ENCODE peak calls at places on chromosomes 2 and 18, in five cellular contexts. One of them, this sample, is unnamed.

GRCh38 chr2:54084600-54084999 is 30.8 kb upstream of the ACYP2 start:
- DNase-seq in K562: no peak
- DNase-seq in GM12878: no peak
- DNase-seq in HepG2: no peak
- DNase-seq in H1: no peak
- DNase-seq in this sample: peak

GRCh38 chr2:61900246-61900645 is 5.2 kb upstream of the COMMD1 start:
- DNase-seq in K562: no peak
- DNase-seq in GM12878: no peak
- DNase-seq in HepG2: no peak
- DNase-seq in H1: no peak
- DNase-seq in this sample: no peak

GRCh38 chr2:182949572-182950189 is 83.2 kb upstream of the FRZB start:
- DNase-seq in K562: peak
- DNase-seq in GM12878: no peak
- DNase-seq in HepG2: no peak
- DNase-seq in H1: no peak
- DNase-seq in this sample: no peak

GRCh38 chr2:158184556-158185343 is 83.1 kb downstream of the UPP2 start:
- DNase-seq in K562: no peak
- DNase-seq in GM12878: no peak
- DNase-seq in HepG2: peak
- DNase-seq in H1: no peak
- DNase-seq in this sample: no peak

GRCh38 chr2:163734911-163735691 is 707 bp downstream of the FIGN start:
- DNase-seq in K562: no peak
- DNase-seq in GM12878: no peak
- DNase-seq in HepG2: no peak
- DNase-seq in H1: no peak
- DNase-seq in this sample: peak

GRCh38 chr2:2569836-2570235 is 238.8 kb upstream of the MYT1L start:
- DNase-seq in K562: no peak
- DNase-seq in GM12878: no peak
- DNase-seq in HepG2: no peak
- DNase-seq in H1: no peak
- DNase-seq in this sample: no peak

GRCh38 chr2:32688511-32688910 is 60.7 kb downstream of the TTC27 start:
- DNase-seq in K562: no peak
- DNase-seq in GM12878: no peak
- DNase-seq in HepG2: no peak
- DNase-seq in H1: no peak
- DNase-seq in this sample: no peak

GRCh38 chr18:21584391-21584790 is 16.1 kb downstream of the ESCO1 start:
- DNase-seq in K562: no peak
- DNase-seq in GM12878: no peak
- DNase-seq in HepG2: peak
- DNase-seq in H1: no peak
- DNase-seq in this sample: no peak

GRCh38 chr2:126657146-126657635 is 1.2 kb downstream of the GYPC start:
- DNase-seq in K562: peak
- DNase-seq in GM12878: no peak
- DNase-seq in HepG2: no peak
- DNase-seq in H1: no peak
- DNase-seq in this sample: peak

GRCh38 chr2:134120718-134121630 is 132.9 kb upstream of the MGAT5 start:
- DNase-seq in K562: peak
- DNase-seq in GM12878: no peak
- DNase-seq in HepG2: no peak
- DNase-seq in H1: no peak
- DNase-seq in this sample: peak

GRCh38 chr2:113233593-113234550 is 44.8 kb downstream of the PAX8 start:
- DNase-seq in K562: peak
- DNase-seq in GM12878: no peak
- DNase-seq in HepG2: peak
- DNase-seq in H1: no peak
- DNase-seq in this sample: no peak

GRCh38 chr2:107730898-107731297 is 95.8 kb upstream of the RGPD4 start:
- DNase-seq in K562: no peak
- DNase-seq in GM12878: no peak
- DNase-seq in HepG2: no peak
- DNase-seq in H1: no peak
- DNase-seq in this sample: no peak

GRCh38 chr2:17536416-17536815 is 4.1 kb upstream of the VSNL1 start:
- DNase-seq in K562: no peak
- DNase-seq in GM12878: no peak
- DNase-seq in HepG2: no peak
- DNase-seq in H1: no peak
- DNase-seq in this sample: no peak

GRCh38 chr18:79382681-79383387 is 12.9 kb upstream of the NFATC1 start:
- DNase-seq in K562: no peak
- DNase-seq in GM12878: no peak
- DNase-seq in HepG2: no peak
- DNase-seq in H1: no peak
- DNase-seq in this sample: no peak

GRCh38 chr18:34867520-34867919 is 157.4 kb downstream of the DTNA start:
- DNase-seq in K562: no peak
- DNase-seq in GM12878: no peak
- DNase-seq in HepG2: peak
- DNase-seq in H1: peak
- DNase-seq in this sample: peak

GRCh38 chr2:145547620-145548019 is 1027.7 kb upstream of the ZEB2 start:
- DNase-seq in K562: no peak
- DNase-seq in GM12878: no peak
- DNase-seq in HepG2: no peak
- DNase-seq in H1: no peak
- DNase-seq in this sample: no peak

GRCh38 chr18:41906528-41907256 is 48.3 kb upstream of the PIK3C3 start:
- DNase-seq in K562: peak
- DNase-seq in GM12878: peak
- DNase-seq in HepG2: peak
- DNase-seq in H1: no peak
- DNase-seq in this sample: peak

DNA sequence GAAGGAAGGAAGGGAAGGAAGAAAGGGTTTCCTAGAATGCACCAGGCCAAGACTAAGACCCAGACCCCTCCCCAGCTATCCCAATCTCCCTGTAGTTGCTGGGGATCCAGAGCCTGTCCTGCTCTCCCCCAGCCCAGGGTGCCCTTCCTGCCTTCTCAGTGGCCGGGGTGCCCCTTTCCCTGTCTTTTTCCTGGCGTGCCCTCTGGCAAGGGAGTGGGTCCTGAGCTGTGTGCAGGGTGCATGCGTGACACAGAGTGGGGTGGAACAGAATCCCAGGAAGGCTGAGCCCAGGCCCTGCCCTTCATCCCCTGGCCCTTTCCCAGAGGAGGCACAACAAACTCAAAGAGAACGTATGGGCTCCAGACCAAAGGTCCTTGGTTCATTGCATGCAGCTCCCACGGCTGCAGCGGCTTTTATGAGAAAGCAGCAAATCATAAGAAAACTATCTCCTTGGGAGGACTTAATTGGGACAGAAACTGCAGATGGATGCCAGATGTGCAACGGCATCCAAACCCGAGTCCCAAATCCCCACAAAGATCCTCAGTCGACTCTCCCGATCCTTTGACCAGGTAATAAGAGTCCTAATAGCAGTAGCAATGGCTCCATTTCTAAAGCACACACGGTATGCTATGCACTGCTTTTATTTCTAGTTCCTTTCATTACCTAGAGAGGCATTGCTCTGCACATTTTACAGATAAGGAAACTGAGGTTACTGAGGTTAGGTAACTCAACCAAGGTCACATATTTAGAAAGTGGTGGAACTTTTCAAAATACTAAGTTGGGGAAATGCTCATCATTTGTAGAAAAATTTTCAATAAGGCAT is 12.7 kb upstream of the ARID5A start:
- DNase-seq in K562: no peak
- DNase-seq in GM12878: no peak
- DNase-seq in HepG2: no peak
- DNase-seq in H1: no peak
- DNase-seq in this sample: no peak
- H3K4me2 ChIP-seq in K562: no peak
- H3K4me2 ChIP-seq in GM12878: peak
- H3K4me2 ChIP-seq in HepG2: no peak
- H3K4me2 ChIP-seq in H1: no peak
- H3K4me2 ChIP-seq in this sample: no peak

GRCh38 chr18:58451972-58452334 is 176.9 kb downstream of the ALPK2 start:
- DNase-seq in K562: no peak
- DNase-seq in GM12878: no peak
- DNase-seq in HepG2: no peak
- DNase-seq in H1: no peak
- DNase-seq in this sample: no peak
- TF ChIP-seq CREB1 in K562: no peak
- TF ChIP-seq CREB1 in GM12878: no peak
- TF ChIP-seq CREB1 in HepG2: no peak
- TF ChIP-seq CREB1 in H1: no peak
- TF ChIP-seq CREB1 in this sample: no peak

GRCh38 chr18:63147010-63147409 is 172.6 kb downstream of the BCL2 start:
- DNase-seq in K562: no peak
- DNase-seq in GM12878: no peak
- DNase-seq in HepG2: no peak
- DNase-seq in H1: no peak
- DNase-seq in this sample: no peak
- H3K4me2 ChIP-seq in K562: no peak
- H3K4me2 ChIP-seq in GM12878: no peak
- H3K4me2 ChIP-seq in HepG2: no peak
- H3K4me2 ChIP-seq in H1: no peak
- H3K4me2 ChIP-seq in this sample: no peak

GRCh38 chr2:231395188-231396057 is at the start of gene B3GNT7:
- DNase-seq in K562: peak
- DNase-seq in GM12878: no peak
- DNase-seq in HepG2: no peak
- DNase-seq in H1: no peak
- DNase-seq in this sample: peak
- TF ChIP-seq CREB1 in K562: no peak
- TF ChIP-seq CREB1 in GM12878: no peak
- TF ChIP-seq CREB1 in HepG2: no peak
- TF ChIP-seq CREB1 in H1: no peak
- TF ChIP-seq CREB1 in this sample: no peak

DNA sequence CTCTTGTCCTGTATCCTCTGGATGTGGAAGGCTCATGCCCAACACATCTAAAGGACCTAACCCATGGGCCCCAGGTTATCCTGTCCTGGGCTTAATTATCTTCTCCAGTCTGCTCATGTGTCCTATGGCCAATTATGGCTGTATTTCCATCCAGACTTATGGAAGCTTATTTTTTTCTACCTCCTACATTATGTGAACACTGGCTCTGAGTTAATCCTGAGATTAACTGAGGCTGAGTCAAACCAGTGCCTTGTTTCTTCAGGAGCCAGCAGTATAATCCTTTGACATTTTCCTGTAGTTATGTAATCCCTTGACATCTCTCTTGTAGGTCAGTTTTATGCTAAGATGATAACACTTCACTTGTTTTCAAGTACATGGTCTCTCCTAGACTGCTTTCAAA is 213.6 kb downstream of the PMAIP1 start:
- DNase-seq in K562: no peak
- DNase-seq in GM12878: no peak
- DNase-seq in HepG2: no peak
- DNase-seq in H1: no peak
- DNase-seq in this sample: no peak
- H3K4me2 ChIP-seq in K562: no peak
- H3K4me2 ChIP-seq in GM12878: no peak
- H3K4me2 ChIP-seq in HepG2: no peak
- H3K4me2 ChIP-seq in H1: no peak
- H3K4me2 ChIP-seq in this sample: no peak

GRCh38 chr2:9602412-9602811 is 28.4 kb downstream of the YWHAQ start:
- DNase-seq in K562: no peak
- DNase-seq in GM12878: no peak
- DNase-seq in HepG2: no peak
- DNase-seq in H1: no peak
- DNase-seq in this sample: no peak
- TF ChIP-seq CREB1 in K562: no peak
- TF ChIP-seq CREB1 in GM12878: no peak
- TF ChIP-seq CREB1 in HepG2: no peak
- TF ChIP-seq CREB1 in H1: no peak
- TF ChIP-seq CREB1 in this sample: no peak

DNA sequence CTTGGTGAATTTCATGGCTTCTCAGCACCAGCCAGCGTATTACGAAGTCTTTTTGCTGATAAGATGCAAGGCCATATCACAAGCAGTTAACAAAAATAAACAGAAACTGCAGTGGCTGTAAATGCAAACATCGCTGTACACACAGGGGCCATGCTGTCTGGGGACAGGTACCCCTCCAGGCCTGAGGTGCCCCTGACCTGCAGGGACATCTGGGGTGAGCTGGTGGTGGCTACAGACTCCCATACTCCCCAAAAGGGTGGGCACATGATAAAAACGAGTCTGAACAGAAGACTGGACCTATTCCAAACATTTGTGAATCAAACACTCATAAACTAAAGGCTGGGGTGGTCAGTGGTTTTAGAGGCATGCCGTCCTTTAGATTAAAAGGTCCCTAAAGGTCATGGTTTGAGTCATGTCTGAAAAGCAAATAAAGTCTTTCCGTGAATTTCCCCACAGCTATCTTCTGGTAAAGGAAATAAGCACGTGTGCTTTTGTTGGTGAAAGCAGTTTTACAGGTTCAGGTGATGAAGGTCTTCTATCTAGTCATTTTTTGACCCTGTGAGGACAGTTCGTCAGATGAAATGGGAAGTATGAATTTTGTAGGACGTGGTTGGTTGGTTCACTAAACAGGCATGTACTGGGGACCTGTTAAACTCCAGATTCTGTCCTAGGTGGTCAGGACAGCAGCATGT is 36.8 kb downstream of the TTC39C start:
- DNase-seq in K562: no peak
- DNase-seq in GM12878: peak
- DNase-seq in HepG2: peak
- DNase-seq in H1: no peak
- DNase-seq in this sample: no peak
- H3K4me2 ChIP-seq in K562: no peak
- H3K4me2 ChIP-seq in GM12878: peak
- H3K4me2 ChIP-seq in HepG2: peak
- H3K4me2 ChIP-seq in H1: no peak
- H3K4me2 ChIP-seq in this sample: no peak

GRCh38 chr2:215952860-215953637 is 60.3 kb downstream of the MREG start:
- DNase-seq in K562: no peak
- DNase-seq in GM12878: no peak
- DNase-seq in HepG2: peak
- DNase-seq in H1: no peak
- DNase-seq in this sample: no peak

GRCh38 chr2:215951558-215951957 is 61.8 kb downstream of the MREG start:
- DNase-seq in K562: no peak
- DNase-seq in GM12878: no peak
- DNase-seq in HepG2: peak
- DNase-seq in H1: no peak
- DNase-seq in this sample: no peak

GRCh38 chr2:215946581-215946980 is 66.8 kb downstream of the MREG start:
- DNase-seq in K562: no peak
- DNase-seq in GM12878: no peak
- DNase-seq in HepG2: no peak
- DNase-seq in H1: no peak
- DNase-seq in this sample: no peak

GRCh38 chr2:215948051-215948450 is 65.3 kb downstream of the MREG start:
- DNase-seq in K562: no peak
- DNase-seq in GM12878: no peak
- DNase-seq in HepG2: no peak
- DNase-seq in H1: no peak
- DNase-seq in this sample: no peak

GRCh38 chr2:215950009-215950408 is 63.3 kb downstream of the MREG start:
- DNase-seq in K562: no peak
- DNase-seq in GM12878: peak
- DNase-seq in HepG2: peak
- DNase-seq in H1: no peak
- DNase-seq in this sample: peak
- TF ChIP-seq CREB1 in K562: no peak
- TF ChIP-seq CREB1 in GM12878: no peak
- TF ChIP-seq CREB1 in HepG2: no peak
- TF ChIP-seq CREB1 in H1: no peak
- TF ChIP-seq CREB1 in this sample: no peak

GRCh38 chr2:40097691-40098376 is 318.8 kb upstream of the THUMPD2 start:
- DNase-seq in K562: no peak
- DNase-seq in GM12878: no peak
- DNase-seq in HepG2: no peak
- DNase-seq in H1: no peak
- DNase-seq in this sample: no peak
- H3K4me2 ChIP-seq in K562: no peak
- H3K4me2 ChIP-seq in GM12878: no peak
- H3K4me2 ChIP-seq in HepG2: no peak
- H3K4me2 ChIP-seq in H1: no peak
- H3K4me2 ChIP-seq in this sample: no peak